ENCODE peak calls at places on chromosomes 1 and 21, in seven cellular contexts. M is H1, C is IMR-90, J is H9, W is neuronal stem cell, A is mesenchymal stem cell, O is trophoblast cell. V is an unnamed sample.

GRCh38 chr1:185644531-185644930 is 89.7 kb upstream of the HMCN1 start:
- DNase-seq in M (no peak), C (no peak), J (no peak), W (no peak), A (no peak), O (peak; percentile 78), V (no peak)

GRCh38 chr1:107727866-107728265 is 237.1 kb downstream of the VAV3 start:
- DNase-seq in M (no peak), C (no peak), J (no peak), W (no peak), A (no peak), O (no peak), V (no peak)

GRCh38 chr1:222786107-222786506 is 28.7 kb upstream of the DISP1 start:
- DNase-seq in M (no peak), C (no peak), J (no peak), W (no peak), A (no peak), O (no peak), V (no peak)

GRCh38 chr1:109895720-109896504 is 14.7 kb upstream of the CSF1 start:
- DNase-seq in M (no peak), C (peak; percentile 65), J (no peak), W (no peak), A (peak; percentile 82), O (no peak), V (no peak)

GRCh38 chr1:11496551-11497080 is 17.7 kb downstream of the DISP3 start:
- DNase-seq in M (no peak), C (no peak), J (no peak), W (no peak), A (no peak), O (no peak), V (no peak)

GRCh38 chr21:46041183-46041582 is 56.7 kb upstream of the COL6A2 start:
- DNase-seq in M (no peak), C (no peak), J (no peak), W (no peak), A (no peak), O (no peak), V (no peak)

GRCh38 chr1:53582211-53583020 is 123.2 kb downstream of the DMRTB1 start:
- DNase-seq in M (no peak), C (no peak), J (no peak), W (no peak), A (no peak), O (no peak), V (peak; percentile 75)

GRCh38 chr1:47940779-47941178 is 56.4 kb downstream of the TRABD2B start:
- DNase-seq in M (no peak), C (no peak), J (no peak), W (no peak), A (no peak), O (no peak), V (no peak)

GRCh38 chr1:166032901-166033371 is 133.9 kb downstream of the FAM78B start:
- DNase-seq in M (no peak), C (no peak), J (no peak), W (no peak), A (no peak), O (no peak), V (peak; percentile 17)

GRCh38 chr1:209755926-209756607 is at the start of gene TRAF3IP3:
- DNase-seq in M (no peak), C (no peak), J (no peak), W (no peak), A (no peak), O (no peak), V (no peak)

GRCh38 chr21:45363921-45364463 is 41.0 kb upstream of the COL18A1 start:
- DNase-seq in M (no peak), C (peak; percentile 99), J (no peak), W (no peak), A (peak; percentile 100), O (peak; percentile 19), V (peak; percentile 86)

GRCh38 chr1:184051138-184051484 is 419 bp upstream of the TSEN15 start:
- DNase-seq in M (no peak), C (no peak), J (no peak), W (no peak), A (no peak), O (no peak), V (no peak)

GRCh38 chr1:16386454-16387113 is 19.5 kb downstream of the SZRD1 start:
- DNase-seq in M (no peak), C (peak; percentile 76), J (no peak), W (no peak), A (peak; percentile 50), O (no peak), V (no peak)

GRCh38 chr1:22689505-22689904 is 21.1 kb upstream of the EPHB2 start:
- DNase-seq in M (no peak), C (peak; percentile 96), J (no peak), W (no peak), A (peak; percentile 96), O (peak; percentile 89), V (peak; percentile 73)

GRCh38 chr1:245583081-245583480 is 428.3 kb downstream of the KIF26B start:
- DNase-seq in M (no peak), C (peak; percentile 12), J (no peak), W (no peak), A (no peak), O (peak; percentile 61), V (no peak)

GRCh38 chr1:19450811-19451564 is 34.4 kb downstream of the CAPZB start:
- DNase-seq in M (no peak), C (peak; percentile 99), J (no peak), W (no peak), A (peak; percentile 97), O (peak; percentile 44), V (no peak)

GRCh38 chr1:46219551-46220520 is 16.7 kb downstream of the LURAP1 start:
- DNase-seq in M (no peak), C (no peak), J (no peak), W (no peak), A (no peak), O (no peak), V (no peak)

GRCh38 chr1:94917251-94917650 is 9.7 kb downstream of the CNN3 start:
- DNase-seq in M (no peak), C (peak; percentile 53), J (no peak), W (no peak), A (no peak), O (no peak), V (no peak)

GRCh38 chr1:156727914-156728598 is at the start of gene METTL25B:
- DNase-seq in M (no peak), C (peak; percentile 75), J (peak; percentile 88), W (peak; percentile 76), A (peak; percentile 88), O (peak; percentile 75), V (peak; percentile 93)

GRCh38 chr21:38531142-38531541 is 32.9 kb upstream of the ERG start:
- DNase-seq in M (no peak), C (no peak), J (no peak), W (no peak), A (no peak), O (no peak), V (no peak)

GRCh38 chr1:17606826-17607440 is 67.4 kb downstream of the ARHGEF10L start:
- DNase-seq in M (peak; percentile 47), C (peak; percentile 60), J (peak; percentile 79), W (peak; percentile 75), A (peak; percentile 66), O (peak; percentile 33), V (peak; percentile 77)

GRCh38 chr1:4664601-4665000 is 10.2 kb downstream of the AJAP1 start:
- DNase-seq in M (no peak), C (no peak), J (no peak), W (no peak), A (no peak), O (no peak), V (no peak)

GRCh38 chr1:15406911-15407559 is 2.7 kb upstream of the EFHD2 start:
- DNase-seq in M (no peak), C (peak; percentile 86), J (no peak), W (no peak), A (peak; percentile 60), O (no peak), V (no peak)

DNA sequence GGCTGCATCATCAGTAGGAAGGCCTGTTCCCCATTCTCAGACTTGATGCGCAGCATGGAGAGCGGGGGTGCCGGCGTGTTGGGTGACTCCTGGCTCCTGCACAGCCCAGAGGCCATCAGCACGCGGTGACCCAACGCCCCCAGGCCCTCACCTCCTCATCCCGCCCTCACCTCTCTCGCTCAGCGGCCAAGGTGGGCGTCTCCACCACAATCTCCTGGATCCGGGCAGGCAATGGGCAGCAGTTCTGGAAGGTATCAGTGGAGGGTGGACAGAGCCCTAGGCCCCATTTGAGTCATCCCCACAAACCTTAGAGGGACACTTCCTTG is 2.8 kb downstream of the SH3BGRL3 start:
- DNase-seq in M (no peak), C (no peak), J (no peak), W (no peak), A (no peak), O (no peak), V (no peak)
- H3K18ac ChIP-seq in M (peak overlapping the region; percentile 96), C (peak overlapping the region; percentile 48), J (no peak overlapping the region), W (peak overlapping the region; percentile 93), A (peak overlapping the region; percentile 16), O (no peak overlapping the region), V (no peak overlapping the region)

GRCh38 chr1:30691480-30691879 is 31.9 kb downstream of the MATN1 start:
- DNase-seq in M (no peak), C (no peak), J (no peak), W (no peak), A (no peak), O (no peak), V (no peak)
- H3K4me1 ChIP-seq in M (peaks cover 4% of the 10 kb centered on the region), C (no peaks in the 10 kb centered on the region), J (peaks cover 11% of the 10 kb centered on the region), W (peaks cover 5% of the 10 kb centered on the region), A (peaks cover 24% of the 10 kb centered on the region), O (no peaks in the 10 kb centered on the region), V (peaks cover 9% of the 10 kb centered on the region)

DNA sequence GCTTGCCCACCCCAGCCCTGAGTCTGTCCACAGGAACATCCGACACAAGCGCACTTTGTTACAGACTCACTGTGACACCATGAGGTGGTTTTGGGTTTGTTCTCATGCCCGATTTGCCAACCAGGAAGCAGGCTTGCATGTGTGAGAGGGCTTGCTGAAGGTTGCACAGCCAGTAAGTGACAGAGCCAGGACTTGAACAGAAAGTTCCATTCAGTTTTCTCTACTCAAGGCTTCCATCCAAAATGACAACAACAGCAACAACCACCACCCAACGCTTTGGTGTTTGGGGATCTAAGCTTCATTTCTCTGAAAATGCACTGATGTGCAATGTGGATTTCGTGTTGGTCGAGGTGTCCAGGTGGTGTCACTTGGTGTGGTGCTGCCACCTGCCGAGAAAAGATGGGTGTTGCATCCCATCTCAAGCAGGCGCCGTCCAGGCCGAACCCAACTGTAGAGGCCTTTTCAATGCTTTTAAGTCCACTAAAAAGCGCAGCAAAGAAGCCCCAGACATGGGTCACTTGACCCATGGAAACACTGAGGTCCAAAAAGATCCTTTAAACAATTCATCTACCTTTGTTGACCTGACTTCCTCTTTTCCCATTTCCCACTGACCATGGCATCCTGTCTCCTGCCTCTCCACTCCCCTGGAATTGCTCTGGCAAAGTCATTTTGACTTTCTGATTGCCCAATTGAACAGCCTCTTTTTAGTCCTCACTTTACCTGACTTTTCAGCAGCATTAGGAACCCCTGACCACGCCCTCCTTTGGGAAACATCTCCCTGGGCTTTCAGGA is 12.2 kb downstream of the CITED4 start:
- DNase-seq in M (no peak), C (peak; percentile 49), J (peak; percentile 79), W (peak; percentile 74), A (peak; percentile 61), O (peak; percentile 36), V (peak; percentile 59)
- H4K8ac ChIP-seq in M (no peak overlapping the region), C (no peak overlapping the region), J (no peak overlapping the region), W (no peak overlapping the region), A (no peak overlapping the region), O (no peak overlapping the region), V (no peak overlapping the region)

DNA sequence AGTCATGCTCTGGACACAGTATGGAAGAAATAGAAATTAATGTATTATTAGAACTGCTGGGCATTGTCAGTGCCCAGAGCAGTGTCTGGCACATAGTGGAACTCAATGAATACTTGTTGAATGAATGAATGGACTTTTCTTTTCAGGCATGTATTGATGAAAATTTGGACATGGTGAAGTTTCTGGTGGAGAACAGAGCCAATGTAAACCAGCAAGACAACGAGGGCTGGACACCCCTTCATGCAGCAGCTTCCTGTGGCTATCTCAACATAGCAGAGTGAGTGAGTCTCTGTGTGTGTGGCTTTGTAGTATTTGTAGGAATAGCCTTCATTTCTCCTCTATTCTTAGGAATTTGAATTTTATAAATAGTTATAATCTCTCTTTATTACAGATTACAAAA is 68.1 kb downstream of the PPP1R12B start:
- DNase-seq in M (no peak), C (peak; percentile 41), J (no peak), W (no peak), A (no peak), O (no peak), V (no peak)
- H3K18ac ChIP-seq in M (no peak overlapping the region), C (no peak overlapping the region), J (no peak overlapping the region), W (no peak overlapping the region), A (no peak overlapping the region), O (no peak overlapping the region), V (no peak overlapping the region)